ENCODE peak calls at places on chromosomes 4 and X, in six cellular contexts. J is H1; N is activated T-cell treated with anti-CD3 and anti-CD28 coated beads, Interleukin-2, amount 50 U/mL, for 48 hours; H is NCI-H2081; U is BJ; E is astrocyte of the hippocampus. O is an unnamed sample.

GRCh38 chrX:13102636-13103035 is 58.2 kb upstream of the FAM9C start:
- DNase-seq in J (no peak), N (no peak), H (no peak), U (no peak), E (peak), O (no peak)

GRCh38 chr4:68434836-68435235 is 12.4 kb upstream of the TMPRSS11E start:
- DNase-seq in J (no peak), N (no peak), H (no peak), U (no peak), E (no peak), O (no peak)

GRCh38 chr4:35423104-35423503 is 821.2 kb downstream of the ARAP2 start:
- DNase-seq in J (no peak), N (no peak), H (no peak), U (no peak), E (no peak), O (no peak)

GRCh38 chr4:142480244-142480643 is 365.9 kb downstream of the INPP4B start:
- DNase-seq in J (no peak), N (no peak), H (no peak), U (no peak), E (peak), O (peak)

GRCh38 chr4:33837043-33837442 is 2407.3 kb downstream of the ARAP2 start:
- DNase-seq in J (no peak), N (no peak), H (no peak), U (peak), E (peak), O (no peak)

GRCh38 chr4:168119870-168120269 is 27.5 kb downstream of the ANXA10 start:
- DNase-seq in J (no peak), N (no peak), H (no peak), U (no peak), E (no peak), O (no peak)

GRCh38 chr4:42787071-42787463 is 105.4 kb upstream of the GRXCR1 start:
- DNase-seq in J (no peak), N (no peak), H (no peak), U (no peak), E (no peak), O (no peak)

GRCh38 chr4:52751349-52751911 is at the start of gene ERVMER34-1:
- DNase-seq in J (peak), N (peak), H (no peak), U (no peak), E (peak), O (no peak)

GRCh38 chrX:155767101-155767878 is 113.9 kb upstream of the VAMP7 start:
- DNase-seq in J (peak), N (peak), H (no peak), U (peak), E (peak), O (peak)

GRCh38 chr4:139875456-139875855 is 209.8 kb downstream of the MGST2 start:
- DNase-seq in J (peak), N (no peak), H (peak), U (no peak), E (no peak), O (peak)

GRCh38 chr4:23728393-23728792 is 161.5 kb downstream of the PPARGC1A start:
- DNase-seq in J (peak), N (no peak), H (no peak), U (peak), E (peak), O (no peak)

GRCh38 chrX:14064632-14065432 is 35.1 kb upstream of the GEMIN8 start:
- DNase-seq in J (no peak), N (no peak), H (no peak), U (no peak), E (peak), O (no peak)

GRCh38 chr4:56086561-56086960 is 137.8 kb downstream of the CEP135 start:
- DNase-seq in J (no peak), N (no peak), H (no peak), U (no peak), E (no peak), O (no peak)

GRCh38 chrX:30573125-30573524 is 4.4 kb downstream of the TASL start:
- DNase-seq in J (no peak), N (no peak), H (no peak), U (no peak), E (no peak), O (no peak)

GRCh38 chr4:21366312-21366711 is 582.3 kb downstream of the KCNIP4 start:
- DNase-seq in J (peak), N (no peak), H (no peak), U (no peak), E (peak), O (no peak)

GRCh38 chrX:122943918-122944317 is 240.2 kb upstream of the GRIA3 start:
- DNase-seq in J (no peak), N (no peak), H (no peak), U (no peak), E (peak), O (no peak)

GRCh38 chr4:76233534-76233933 is 18.0 kb upstream of the FAM47E start:
- DNase-seq in J (no peak), N (no peak), H (no peak), U (no peak), E (no peak), O (no peak)

O was measured in NCI-H1105 treated with DMSO at 0.1 percent for 48 hours.